ENCODE peak calls at places on chromosomes 11 and 22, in seven cellular contexts. E is tibial nerve, Y is astrocyte of the spinal cord, N is AG09319, S is neural crest cell, W is fibroblast of mammary gland, Q is esophagus squamous epithelium. O is an unnamed sample.

GRCh38 chr22:31917227-31917921 is 27.0 kb upstream of the YWHAH start:
- DNase-seq in S (no peak), Y (no peak), Q (no peak), E (no peak), W (no peak), N (no peak), O (no peak)

GRCh38 chr11:69427906-69428880 is 53.3 kb upstream of the LINC01488 start:
- DNase-seq in N (no peak), Q (no peak), E (no peak), W (no peak), Y (no peak), S (no peak), O (no peak)

GRCh38 chr11:132220464-132220863 is 850.0 kb downstream of the NTM start:
- DNase-seq in Y (peak), Q (no peak), W (peak), N (peak), E (no peak), S (no peak), O (no peak)

GRCh38 chr11:134014502-134014901 is 54.4 kb upstream of the JAM3 start:
- DNase-seq in N (no peak), S (no peak), E (no peak), W (no peak), Y (no peak), Q (no peak), O (no peak)

GRCh38 chr11:108853864-108854263 is 189.0 kb downstream of the DDX10 start:
- DNase-seq in W (no peak), Q (no peak), S (no peak), Y (peak), N (no peak), E (no peak), O (no peak)

GRCh38 chr22:37501176-37501609 is 15.0 kb upstream of the MFNG start:
- DNase-seq in Q (no peak), Y (peak), W (no peak), S (no peak), E (no peak), N (no peak), O (no peak)

GRCh38 chr22:47297261-47298016 is 535.0 kb downstream of the TBC1D22A start:
- DNase-seq in N (no peak), Q (no peak), W (no peak), S (no peak), E (no peak), Y (no peak), O (no peak)

GRCh38 chr11:117750357-117750756 is 46.7 kb downstream of the DSCAML1 start:
- DNase-seq in N (no peak), Q (no peak), Y (no peak), W (no peak), S (no peak), E (no peak), O (no peak)

GRCh38 chr11:20669833-20670684 is 673 bp downstream of the NELL1 start:
- DNase-seq in N (no peak), S (peak), E (no peak), W (no peak), Y (no peak), Q (no peak), O (peak)

GRCh38 chr22:25048659-25049657 is 96.4 kb downstream of the KIAA1671 start:
- DNase-seq in S (peak), E (no peak), Y (peak), W (peak), Q (no peak), N (peak), O (peak)
- TF ChIP-seq CTCF in S (peak), E (peak), Y (peak), W (peak), Q (peak), N (peak), O (peak)

GRCh38 chr11:92964471-92964870 is 5.0 kb upstream of the MTNR1B start:
- DNase-seq in E (no peak), Q (no peak), W (no peak), S (no peak), Y (no peak), N (no peak), O (no peak)

GRCh38 chr11:92962444-92962843 is 7.0 kb upstream of the MTNR1B start:
- DNase-seq in S (no peak), Y (no peak), W (no peak), N (no peak), Q (no peak), E (no peak), O (no peak)

GRCh38 chr11:92965196-92965595 is 4.3 kb upstream of the MTNR1B start:
- DNase-seq in Q (no peak), E (no peak), N (no peak), Y (no peak), W (no peak), S (no peak), O (no peak)

GRCh38 chr11:92955900-92956299 is 13.6 kb upstream of the MTNR1B start:
- DNase-seq in S (no peak), W (no peak), N (no peak), E (no peak), Y (no peak), Q (no peak), O (no peak)

DNA sequence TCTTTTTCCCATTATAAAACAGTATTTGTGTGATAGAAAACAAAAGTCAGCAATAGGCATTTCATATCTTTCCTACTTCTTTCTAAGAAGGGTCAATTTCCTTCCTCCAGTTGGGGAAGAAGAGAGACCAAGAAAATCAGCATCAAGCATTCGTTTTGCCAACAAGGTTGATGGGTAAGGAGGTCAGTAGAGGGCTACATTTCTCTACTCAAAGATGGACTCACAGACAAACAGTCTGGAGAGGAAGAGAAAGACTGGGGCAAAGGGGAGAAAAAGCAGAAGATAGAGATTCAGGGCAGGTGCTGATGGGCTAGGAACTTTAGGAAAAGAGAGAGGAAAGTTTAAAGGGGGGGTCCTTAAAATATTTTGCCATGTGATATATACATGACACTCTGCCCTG is 8.6 kb upstream of the MTNR1B start:
- DNase-seq in N (no peak), Q (no peak), E (no peak), Y (no peak), S (no peak), W (peak), O (no peak)
- TF ChIP-seq CTCF in N (peak), Q (no peak), E (no peak), Y (no peak), S (no peak), W (peak), O (no peak)

GRCh38 chr11:8070417-8071101 is 10.5 kb upstream of the TUB start:
- DNase-seq in S (no peak), Y (peak), W (peak), N (no peak), E (no peak), Q (no peak), O (no peak)
- TF ChIP-seq CTCF in S (peak), Y (peak), W (peak), N (peak), E (peak), Q (no peak), O (peak)

GRCh38 chr11:72696866-72697428 is 22.7 kb upstream of the PDE2A start:
- DNase-seq in W (peak), E (peak), Q (no peak), N (no peak), Y (no peak), S (no peak), O (peak)

GRCh38 chr11:72695354-72695753 is 21.1 kb upstream of the PDE2A start:
- DNase-seq in Y (no peak), N (no peak), S (no peak), Q (no peak), W (no peak), E (no peak), O (no peak)

GRCh38 chr11:72697814-72698213 is 23.6 kb upstream of the PDE2A start:
- DNase-seq in Q (no peak), E (no peak), S (no peak), W (no peak), Y (no peak), N (no peak), O (no peak)

GRCh38 chr11:72692498-72693237 is 18.4 kb upstream of the PDE2A start:
- DNase-seq in Y (no peak), Q (no peak), E (no peak), S (no peak), N (no peak), W (no peak), O (no peak)

DNA sequence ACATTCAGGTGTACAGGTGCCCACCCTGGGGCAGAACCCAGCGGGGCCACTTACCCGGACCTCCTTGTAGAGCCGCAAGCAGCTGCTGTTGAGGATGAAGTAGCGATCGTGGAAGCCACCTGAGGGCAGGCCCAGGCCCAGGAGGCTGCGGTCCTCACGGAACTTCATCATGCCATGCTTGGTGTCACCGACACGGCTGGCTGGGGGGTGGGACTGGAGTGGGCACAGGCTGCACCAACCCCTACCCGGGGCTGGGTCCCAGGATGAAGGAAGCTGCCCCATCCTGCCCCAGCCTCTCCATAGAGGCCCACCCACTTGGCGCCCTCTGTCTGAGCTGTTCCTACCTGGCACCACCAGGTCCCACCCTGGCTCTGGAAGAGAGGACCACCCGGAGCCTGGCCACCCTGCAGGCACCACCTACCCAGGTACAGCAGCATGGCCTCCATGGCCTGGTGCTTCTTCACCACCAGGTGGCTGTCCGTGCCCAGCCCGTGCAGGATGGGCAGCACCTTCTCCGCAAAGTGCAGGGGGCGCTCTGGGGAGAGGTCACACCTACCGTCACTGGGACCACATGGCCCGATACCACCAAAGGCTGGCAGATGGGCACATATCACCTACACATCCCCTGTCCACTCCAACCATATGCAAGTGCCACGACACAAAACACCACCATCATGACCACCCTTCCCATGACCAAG is 19.2 kb upstream of the PDE2A start:
- DNase-seq in W (no peak), E (no peak), S (no peak), Y (no peak), N (no peak), Q (no peak), O (no peak)
- TF ChIP-seq CTCF in W (no peak), E (no peak), S (peak), Y (peak), N (no peak), Q (no peak), O (no peak)

DNA sequence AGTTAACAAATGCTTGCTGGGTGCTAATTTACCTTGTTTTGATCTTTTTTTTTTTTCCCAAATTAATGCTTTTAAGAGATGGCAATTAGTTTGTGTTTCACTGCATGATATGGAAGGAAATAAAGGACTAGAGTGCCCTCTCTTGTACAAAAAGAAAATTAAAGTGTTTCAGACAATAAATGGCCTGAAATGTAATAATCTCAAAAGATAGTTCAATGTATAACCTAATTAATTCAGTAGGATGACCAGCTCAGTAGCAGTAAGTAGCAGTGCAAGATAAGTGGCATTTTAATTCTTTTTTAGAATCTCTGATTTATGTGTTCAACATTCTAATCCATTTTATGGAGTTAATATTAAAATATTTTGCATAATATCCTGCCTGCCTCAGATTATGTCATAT is 39.9 kb upstream of the MYO18B start:
- DNase-seq in Y (peak), Q (no peak), S (no peak), N (no peak), E (no peak), W (peak), O (no peak)
- TF ChIP-seq CTCF in Y (peak), Q (peak), S (peak), N (peak), E (peak), W (peak), O (no peak)

GRCh38 chr11:111429066-111429506 is 50.0 kb upstream of the POU2AF1 start:
- DNase-seq in Q (no peak), Y (peak), E (peak), S (no peak), N (peak), W (peak), O (peak)
- TF ChIP-seq CTCF in Q (peak), Y (peak), E (peak), S (peak), N (peak), W (peak), O (peak)

GRCh38 chr11:68300076-68300830 is 12.1 kb upstream of the LRP5 start:
- DNase-seq in Y (no peak), E (no peak), Q (no peak), W (no peak), S (no peak), N (no peak), O (no peak)
- TF ChIP-seq CTCF in Y (no peak), E (no peak), Q (no peak), W (no peak), S (no peak), N (no peak), O (no peak)